ENCODE peak calls at places on chromosomes 5 and 9, in ten cellular contexts. One of them, this sample, is unnamed.

GRCh38 chr9:115604831-115605483 is 487.0 kb upstream of the TNC start:
- DNase-seq in kidney epithelial cell: no peak
- DNase-seq in AG10803: peak; percentile 98
- DNase-seq in nucleus accumbens: no peak
- DNase-seq in A549: peak; percentile 26
- DNase-seq in activated CD4-positive, alpha-beta T cell treated with anti-CD3 and anti-CD28 coated beads, Interleukin-2, amount 50 U/mL, for 48 hours: no peak
- DNase-seq in Daoy: peak; percentile 94
- DNase-seq in HEK293T: no peak
- DNase-seq in central memory CD4-positive, alpha-beta T cell: no peak
- DNase-seq in NCI-H2081: no peak
- DNase-seq in this sample: no peak

GRCh38 chr5:171521679-171522078 is 102.2 kb downstream of the FGF18 start:
- DNase-seq in NCI-H2081: no peak
- DNase-seq in activated CD4-positive, alpha-beta T cell treated with anti-CD3 and anti-CD28 coated beads, Interleukin-2, amount 50 U/mL, for 48 hours: no peak
- DNase-seq in Daoy: no peak
- DNase-seq in A549: no peak
- DNase-seq in central memory CD4-positive, alpha-beta T cell: no peak
- DNase-seq in HEK293T: no peak
- DNase-seq in AG10803: no peak
- DNase-seq in kidney epithelial cell: no peak
- DNase-seq in nucleus accumbens: no peak
- DNase-seq in this sample: no peak

GRCh38 chr9:112144807-112145206 is 30.3 kb downstream of the SUSD1 start:
- DNase-seq in AG10803: no peak
- DNase-seq in NCI-H2081: no peak
- DNase-seq in Daoy: no peak
- DNase-seq in kidney epithelial cell: no peak
- DNase-seq in central memory CD4-positive, alpha-beta T cell: no peak
- DNase-seq in activated CD4-positive, alpha-beta T cell treated with anti-CD3 and anti-CD28 coated beads, Interleukin-2, amount 50 U/mL, for 48 hours: no peak
- DNase-seq in HEK293T: no peak
- DNase-seq in A549: no peak
- DNase-seq in nucleus accumbens: no peak
- DNase-seq in this sample: no peak

GRCh38 chr9:29332789-29333188 is 1759.5 kb upstream of the C9orf72 start:
- DNase-seq in nucleus accumbens: no peak
- DNase-seq in A549: peak; percentile 73
- DNase-seq in central memory CD4-positive, alpha-beta T cell: no peak
- DNase-seq in AG10803: no peak
- DNase-seq in kidney epithelial cell: peak; percentile 18
- DNase-seq in Daoy: no peak
- DNase-seq in HEK293T: no peak
- DNase-seq in NCI-H2081: no peak
- DNase-seq in activated CD4-positive, alpha-beta T cell treated with anti-CD3 and anti-CD28 coated beads, Interleukin-2, amount 50 U/mL, for 48 hours: no peak
- DNase-seq in this sample: no peak

GRCh38 chr5:10747678-10748622 is 13.1 kb downstream of the DAP start:
- DNase-seq in HEK293T: no peak
- DNase-seq in kidney epithelial cell: peak; percentile 29
- DNase-seq in activated CD4-positive, alpha-beta T cell treated with anti-CD3 and anti-CD28 coated beads, Interleukin-2, amount 50 U/mL, for 48 hours: no peak
- DNase-seq in NCI-H2081: no peak
- DNase-seq in Daoy: no peak
- DNase-seq in central memory CD4-positive, alpha-beta T cell: no peak
- DNase-seq in AG10803: no peak
- DNase-seq in A549: no peak
- DNase-seq in nucleus accumbens: no peak
- DNase-seq in this sample: no peak

GRCh38 chr5:12883395-12883794 is 979.1 kb upstream of the CTNND2 start:
- DNase-seq in central memory CD4-positive, alpha-beta T cell: no peak
- DNase-seq in nucleus accumbens: no peak
- DNase-seq in NCI-H2081: no peak
- DNase-seq in Daoy: peak; percentile 27
- DNase-seq in A549: no peak
- DNase-seq in AG10803: no peak
- DNase-seq in HEK293T: no peak
- DNase-seq in kidney epithelial cell: no peak
- DNase-seq in activated CD4-positive, alpha-beta T cell treated with anti-CD3 and anti-CD28 coated beads, Interleukin-2, amount 50 U/mL, for 48 hours: no peak
- DNase-seq in this sample: peak; percentile 21

GRCh38 chr9:131608469-131609115 is 63.3 kb downstream of the PRRT1B start:
- DNase-seq in HEK293T: no peak
- DNase-seq in A549: peak; percentile 67
- DNase-seq in AG10803: peak; percentile 87
- DNase-seq in activated CD4-positive, alpha-beta T cell treated with anti-CD3 and anti-CD28 coated beads, Interleukin-2, amount 50 U/mL, for 48 hours: no peak
- DNase-seq in NCI-H2081: no peak
- DNase-seq in nucleus accumbens: peak; percentile 53
- DNase-seq in Daoy: peak; percentile 92
- DNase-seq in kidney epithelial cell: peak; percentile 61
- DNase-seq in central memory CD4-positive, alpha-beta T cell: no peak
- DNase-seq in this sample: no peak

GRCh38 chr5:178273665-178274541 is 41.3 kb upstream of the PHYKPL start:
- DNase-seq in A549: no peak
- DNase-seq in Daoy: no peak
- DNase-seq in kidney epithelial cell: no peak
- DNase-seq in nucleus accumbens: no peak
- DNase-seq in NCI-H2081: no peak
- DNase-seq in central memory CD4-positive, alpha-beta T cell: no peak
- DNase-seq in HEK293T: no peak
- DNase-seq in activated CD4-positive, alpha-beta T cell treated with anti-CD3 and anti-CD28 coated beads, Interleukin-2, amount 50 U/mL, for 48 hours: no peak
- DNase-seq in AG10803: no peak
- DNase-seq in this sample: no peak

GRCh38 chr5:114473541-114473940 is 111.7 kb downstream of the KCNN2 start:
- DNase-seq in kidney epithelial cell: no peak
- DNase-seq in A549: no peak
- DNase-seq in Daoy: no peak
- DNase-seq in activated CD4-positive, alpha-beta T cell treated with anti-CD3 and anti-CD28 coated beads, Interleukin-2, amount 50 U/mL, for 48 hours: no peak
- DNase-seq in AG10803: no peak
- DNase-seq in HEK293T: no peak
- DNase-seq in central memory CD4-positive, alpha-beta T cell: no peak
- DNase-seq in nucleus accumbens: no peak
- DNase-seq in NCI-H2081: peak; percentile 8
- DNase-seq in this sample: no peak

GRCh38 chr5:8907168-8907868 is 638.6 kb downstream of the SEMA5A start:
- DNase-seq in HEK293T: no peak
- DNase-seq in AG10803: peak; percentile 71
- DNase-seq in activated CD4-positive, alpha-beta T cell treated with anti-CD3 and anti-CD28 coated beads, Interleukin-2, amount 50 U/mL, for 48 hours: no peak
- DNase-seq in nucleus accumbens: no peak
- DNase-seq in Daoy: peak; percentile 34
- DNase-seq in central memory CD4-positive, alpha-beta T cell: no peak
- DNase-seq in kidney epithelial cell: peak; percentile 34
- DNase-seq in A549: no peak
- DNase-seq in NCI-H2081: no peak
- DNase-seq in this sample: no peak

GRCh38 chr9:69976165-69976564 is 67.5 kb upstream of the MAMDC2 start:
- DNase-seq in A549: peak; percentile 23
- DNase-seq in Daoy: peak; percentile 76
- DNase-seq in NCI-H2081: no peak
- DNase-seq in nucleus accumbens: no peak
- DNase-seq in AG10803: peak; percentile 94
- DNase-seq in kidney epithelial cell: peak; percentile 82
- DNase-seq in central memory CD4-positive, alpha-beta T cell: no peak
- DNase-seq in activated CD4-positive, alpha-beta T cell treated with anti-CD3 and anti-CD28 coated beads, Interleukin-2, amount 50 U/mL, for 48 hours: no peak
- DNase-seq in HEK293T: no peak
- DNase-seq in this sample: no peak

GRCh38 chr5:56060276-56061110 is 65.7 kb upstream of the IL6ST start:
- DNase-seq in HEK293T: no peak
- DNase-seq in activated CD4-positive, alpha-beta T cell treated with anti-CD3 and anti-CD28 coated beads, Interleukin-2, amount 50 U/mL, for 48 hours: peak; percentile 60
- DNase-seq in NCI-H2081: no peak
- DNase-seq in A549: no peak
- DNase-seq in Daoy: no peak
- DNase-seq in nucleus accumbens: no peak
- DNase-seq in central memory CD4-positive, alpha-beta T cell: peak; percentile 29
- DNase-seq in AG10803: no peak
- DNase-seq in kidney epithelial cell: no peak
- DNase-seq in this sample: no peak

GRCh38 chr9:131651599-131651998 is 88.3 kb downstream of the RAPGEF1 start:
- DNase-seq in nucleus accumbens: no peak
- DNase-seq in kidney epithelial cell: no peak
- DNase-seq in A549: no peak
- DNase-seq in NCI-H2081: no peak
- DNase-seq in Daoy: no peak
- DNase-seq in central memory CD4-positive, alpha-beta T cell: no peak
- DNase-seq in HEK293T: no peak
- DNase-seq in activated CD4-positive, alpha-beta T cell treated with anti-CD3 and anti-CD28 coated beads, Interleukin-2, amount 50 U/mL, for 48 hours: no peak
- DNase-seq in AG10803: peak; percentile 73
- DNase-seq in this sample: no peak

GRCh38 chr9:15253197-15253596 is 53.8 kb downstream of the TTC39B start:
- DNase-seq in kidney epithelial cell: no peak
- DNase-seq in A549: no peak
- DNase-seq in HEK293T: no peak
- DNase-seq in nucleus accumbens: no peak
- DNase-seq in activated CD4-positive, alpha-beta T cell treated with anti-CD3 and anti-CD28 coated beads, Interleukin-2, amount 50 U/mL, for 48 hours: no peak
- DNase-seq in central memory CD4-positive, alpha-beta T cell: no peak
- DNase-seq in AG10803: peak; percentile 60
- DNase-seq in NCI-H2081: no peak
- DNase-seq in Daoy: no peak
- DNase-seq in this sample: no peak